ENCODE peak calls at places on chromosomes 1 and 21, in five cellular contexts. F, Y, U, E and K are unnamed samples.

GRCh38 chr1:217138173-217138838 is 415.1 kb upstream of the ESRRG start:
- DNase-seq in F (no peak), Y (no peak), U (no peak), E (no peak), K (no peak)

GRCh38 chr1:107365874-107366273 is 225.0 kb downstream of the NTNG1 start:
- DNase-seq in F (no peak), Y (no peak), U (no peak), E (no peak), K (no peak)

GRCh38 chr1:17866451-17867029 is 111.4 kb downstream of the ACTL8 start:
- DNase-seq in F (no peak), Y (no peak), U (no peak), E (no peak), K (no peak)

GRCh38 chr1:44714944-44715571 is 15.9 kb downstream of the RNU5D-1 start:
- DNase-seq in F (no peak), Y (peak), U (peak), E (peak), K (no peak)

GRCh38 chr1:34924759-34925555 is 4.5 kb downstream of the DLGAP3 start:
- DNase-seq in F (no peak), Y (peak), U (peak), E (peak), K (no peak)

GRCh38 chr21:44709426-44710293 is 1.7 kb downstream of the TSPEAR start:
- DNase-seq in F (peak), Y (no peak), U (peak), E (no peak), K (no peak)

GRCh38 chr1:147834810-147835209 is 67.8 kb upstream of the GJA8 start:
- DNase-seq in F (no peak), Y (no peak), U (no peak), E (no peak), K (no peak)

GRCh38 chr1:208154679-208155078 is 89.5 kb downstream of the PLXNA2 start:
- DNase-seq in F (no peak), Y (peak), U (no peak), E (peak), K (no peak)

GRCh38 chr1:228358039-228358763 is 48.4 kb downstream of the TRIM11 start:
- DNase-seq in F (no peak), Y (no peak), U (no peak), E (no peak), K (no peak)

GRCh38 chr1:229557913-229558414 is 543 bp downstream of the ABCB10 start:
- DNase-seq in F (peak), Y (peak), U (peak), E (peak), K (no peak)

GRCh38 chr21:23478381-23478780 is 2128.9 kb downstream of the MRPL39 start:
- DNase-seq in F (no peak), Y (no peak), U (no peak), E (no peak), K (no peak)

GRCh38 chr1:17912491-17912890 is 157.4 kb downstream of the ACTL8 start:
- DNase-seq in F (peak), Y (no peak), U (no peak), E (no peak), K (no peak)

GRCh38 chr1:245116131-245116530 is 38.7 kb upstream of the KIF26B start:
- DNase-seq in F (no peak), Y (no peak), U (no peak), E (no peak), K (no peak)

GRCh38 chr1:180428782-180429695 is 73.3 kb downstream of the ACBD6 start:
- DNase-seq in F (no peak), Y (no peak), U (no peak), E (no peak), K (no peak)

GRCh38 chr1:47834326-47834725 is 162.9 kb downstream of the TRABD2B start:
- DNase-seq in F (no peak), Y (no peak), U (no peak), E (no peak), K (no peak)

DNA sequence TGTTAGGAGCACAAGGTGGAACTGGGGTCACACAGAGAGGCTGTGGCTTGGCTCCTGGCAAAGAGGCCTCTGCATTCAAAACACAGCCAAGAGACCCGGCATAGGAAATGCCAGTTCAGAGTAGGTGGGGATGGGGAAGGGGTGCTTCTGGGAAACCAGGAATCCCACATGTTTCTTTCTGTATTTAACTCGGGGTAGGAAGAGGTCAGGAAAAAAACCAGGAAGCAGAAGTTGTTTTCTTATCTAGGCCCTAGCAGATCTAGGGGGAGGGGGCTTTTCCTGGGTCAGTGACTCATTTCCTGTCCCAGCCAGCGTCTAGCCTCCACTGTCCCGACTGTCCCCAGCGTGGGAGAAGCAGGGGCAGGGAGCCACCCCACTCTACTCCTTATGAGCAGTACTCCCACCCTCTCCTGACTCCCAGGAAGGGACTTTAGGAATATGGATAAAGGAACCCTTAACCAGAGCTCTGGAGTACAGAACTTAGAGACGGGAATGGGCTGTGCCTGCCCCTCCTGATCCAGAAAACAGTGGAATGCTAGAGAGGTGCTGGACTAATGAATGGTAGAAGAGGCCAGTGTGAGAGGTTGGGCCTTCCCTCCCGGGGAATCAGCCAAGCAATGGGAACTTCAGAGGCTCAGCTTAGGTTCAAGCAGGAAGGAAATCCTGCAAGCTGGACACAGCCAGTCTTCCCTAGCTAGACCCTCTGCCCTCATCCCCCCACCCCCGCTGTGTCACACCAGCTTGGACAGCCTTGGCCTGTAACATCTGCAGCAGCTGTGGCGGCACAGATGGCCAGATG is 5.7 kb downstream of the FHL3 start:
- DNase-seq in F (no peak), Y (no peak), U (peak), E (no peak), K (no peak)
- TF ChIP-seq POLR2A in F (no peak), Y (no peak), U (no peak), E (no peak), K (no peak)

GRCh38 chr1:225415307-225415706 is 12.5 kb downstream of the LBR start:
- DNase-seq in F (no peak), Y (no peak), U (no peak), E (no peak), K (no peak)
- TF ChIP-seq EP300 in F (no peak), Y (no peak), U (no peak), E (no peak), K (no peak)

DNA sequence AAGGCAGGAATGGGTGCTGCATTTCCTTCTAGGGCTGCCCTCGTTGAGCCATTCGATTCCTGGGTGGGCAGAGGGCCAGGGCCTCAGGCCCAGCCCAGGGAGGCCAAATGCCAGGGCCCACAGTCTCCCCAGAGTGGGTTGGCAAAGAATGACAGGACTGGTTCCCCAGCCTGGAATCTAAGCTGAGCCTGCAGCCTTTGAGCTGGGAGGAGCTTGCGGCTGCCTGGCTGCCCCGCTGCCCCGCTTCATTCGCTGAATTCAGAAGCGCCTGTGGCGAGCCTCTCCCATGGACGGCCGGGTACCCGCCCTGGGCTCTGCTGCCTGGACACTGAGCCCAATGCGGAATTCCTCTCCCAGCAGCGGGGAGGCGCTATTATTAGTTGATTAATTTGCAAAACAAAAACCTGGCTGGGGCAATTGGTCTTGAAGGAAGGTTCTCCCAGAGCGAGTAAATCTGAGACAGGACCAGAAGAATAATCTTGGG is 32.3 kb upstream of the TARDBP start:
- DNase-seq in F (peak), Y (peak), U (peak), E (peak), K (peak)
- TF ChIP-seq CTCF in F (no peak), Y (peak), U (no peak), E (no peak), K (peak)

GRCh38 chr1:36328088-36328480 is 4.6 kb upstream of the EVA1B start:
- DNase-seq in F (no peak), Y (no peak), U (no peak), E (no peak), K (no peak)

GRCh38 chr1:36329817-36330216 is 6.4 kb upstream of the EVA1B start:
- DNase-seq in F (no peak), Y (no peak), U (no peak), E (no peak), K (no peak)

GRCh38 chr1:36327421-36328087 is 4.1 kb upstream of the EVA1B start:
- DNase-seq in F (no peak), Y (no peak), U (no peak), E (no peak), K (no peak)

GRCh38 chr1:36326499-36326898 is 3.1 kb upstream of the EVA1B start:
- DNase-seq in F (no peak), Y (no peak), U (no peak), E (no peak), K (no peak)

DNA sequence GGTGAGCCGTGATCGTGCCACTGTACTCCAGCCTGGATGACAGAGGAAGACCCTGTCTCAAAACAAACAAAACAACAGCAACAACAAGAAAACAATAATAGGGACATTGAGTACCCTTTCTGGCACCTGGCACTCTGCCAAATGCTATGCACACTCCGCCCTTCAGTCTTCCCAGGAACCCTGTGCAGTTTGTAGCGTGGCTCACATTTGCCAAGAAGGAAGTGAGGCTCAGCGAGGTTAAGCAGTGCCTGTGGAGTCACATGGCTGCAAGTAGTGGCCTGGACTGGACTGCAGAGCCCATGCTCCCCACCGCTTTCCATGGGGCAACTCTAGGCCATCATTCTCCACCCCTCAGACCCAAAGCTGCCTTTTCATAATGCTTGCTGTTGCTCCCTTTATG is 5.3 kb upstream of the EVA1B start:
- DNase-seq in F (no peak), Y (peak), U (no peak), E (peak), K (no peak)
- TF ChIP-seq POLR2A in F (no peak), Y (no peak), U (no peak), E (no peak), K (no peak)

GRCh38 chr1:155978325-155978972 is at the start of gene ARHGEF2:
- DNase-seq in F (peak), Y (peak), U (peak), E (peak), K (peak)
- TF ChIP-seq EP300 in F (no peak), Y (no peak), U (no peak), E (no peak), K (no peak)